ENCODE peak calls at places on chromosome 11, in seven cellular contexts. One of them, this sample, is unnamed.

GRCh38 chr11:73347067-73347466 is 29.1 kb upstream of the RELT start:
- DNase-seq in activated CD8-positive, alpha-beta T cell treated with anti-CD3 and anti-CD28 coated beads for 36 hours: no peak
- DNase-seq in ovary: no peak
- DNase-seq in A549: no peak
- DNase-seq in neural crest cell: no peak
- DNase-seq in fibroblast of pulmonary artery: no peak
- DNase-seq in RWPE1: no peak
- DNase-seq in this sample: no peak

GRCh38 chr11:117716652-117717440 is 80.2 kb downstream of the DSCAML1 start:
- DNase-seq in ovary: no peak
- DNase-seq in neural crest cell: no peak
- DNase-seq in RWPE1: no peak
- DNase-seq in activated CD8-positive, alpha-beta T cell treated with anti-CD3 and anti-CD28 coated beads for 36 hours: no peak
- DNase-seq in fibroblast of pulmonary artery: no peak
- DNase-seq in A549: no peak
- DNase-seq in this sample: no peak

GRCh38 chr11:76067099-76067498 is 139.2 kb downstream of the WNT11 start:
- DNase-seq in fibroblast of pulmonary artery: peak; percentile 31
- DNase-seq in RWPE1: no peak
- DNase-seq in neural crest cell: no peak
- DNase-seq in A549: no peak
- DNase-seq in activated CD8-positive, alpha-beta T cell treated with anti-CD3 and anti-CD28 coated beads for 36 hours: no peak
- DNase-seq in ovary: no peak
- DNase-seq in this sample: peak; percentile 34

GRCh38 chr11:30016588-30017363 is at the start of gene KCNA4:
- DNase-seq in A549: peak; percentile 21
- DNase-seq in neural crest cell: peak; percentile 46
- DNase-seq in activated CD8-positive, alpha-beta T cell treated with anti-CD3 and anti-CD28 coated beads for 36 hours: no peak
- DNase-seq in fibroblast of pulmonary artery: peak; percentile 36
- DNase-seq in ovary: no peak
- DNase-seq in RWPE1: peak; percentile 36
- DNase-seq in this sample: no peak

GRCh38 chr11:68303982-68304780 is 8.2 kb upstream of the LRP5 start:
- DNase-seq in activated CD8-positive, alpha-beta T cell treated with anti-CD3 and anti-CD28 coated beads for 36 hours: no peak
- DNase-seq in ovary: no peak
- DNase-seq in neural crest cell: no peak
- DNase-seq in A549: no peak
- DNase-seq in fibroblast of pulmonary artery: no peak
- DNase-seq in RWPE1: no peak
- DNase-seq in this sample: no peak

GRCh38 chr11:35040221-35040942 is 98.6 kb upstream of the CD44 start:
- DNase-seq in neural crest cell: no peak
- DNase-seq in RWPE1: peak; percentile 89
- DNase-seq in fibroblast of pulmonary artery: peak; percentile 38
- DNase-seq in A549: peak; percentile 36
- DNase-seq in ovary: no peak
- DNase-seq in activated CD8-positive, alpha-beta T cell treated with anti-CD3 and anti-CD28 coated beads for 36 hours: peak; percentile 84
- DNase-seq in this sample: no peak

GRCh38 chr11:44708523-44709280 is 18.1 kb upstream of the TSPAN18 start:
- DNase-seq in neural crest cell: no peak
- DNase-seq in activated CD8-positive, alpha-beta T cell treated with anti-CD3 and anti-CD28 coated beads for 36 hours: no peak
- DNase-seq in A549: no peak
- DNase-seq in RWPE1: no peak
- DNase-seq in fibroblast of pulmonary artery: no peak
- DNase-seq in ovary: no peak
- DNase-seq in this sample: no peak

GRCh38 chr11:107567739-107568335 is 2.3 kb upstream of the ALKBH8 start:
- DNase-seq in ovary: no peak
- DNase-seq in A549: no peak
- DNase-seq in fibroblast of pulmonary artery: no peak
- DNase-seq in RWPE1: no peak
- DNase-seq in activated CD8-positive, alpha-beta T cell treated with anti-CD3 and anti-CD28 coated beads for 36 hours: no peak
- DNase-seq in neural crest cell: no peak
- DNase-seq in this sample: peak; percentile 23

GRCh38 chr11:75966546-75967287 is 151.7 kb downstream of the UVRAG start:
- DNase-seq in neural crest cell: no peak
- DNase-seq in ovary: no peak
- DNase-seq in activated CD8-positive, alpha-beta T cell treated with anti-CD3 and anti-CD28 coated beads for 36 hours: no peak
- DNase-seq in A549: peak; percentile 18
- DNase-seq in fibroblast of pulmonary artery: peak; percentile 93
- DNase-seq in RWPE1: peak; percentile 65
- DNase-seq in this sample: peak; percentile 95

GRCh38 chr11:37560346-37560745 is 962.3 kb upstream of the RAG2 start:
- DNase-seq in neural crest cell: no peak
- DNase-seq in RWPE1: peak; percentile 4
- DNase-seq in activated CD8-positive, alpha-beta T cell treated with anti-CD3 and anti-CD28 coated beads for 36 hours: no peak
- DNase-seq in ovary: no peak
- DNase-seq in A549: no peak
- DNase-seq in fibroblast of pulmonary artery: no peak
- DNase-seq in this sample: no peak

GRCh38 chr11:76807206-76807875 is 24.2 kb downstream of the TSKU start:
- DNase-seq in neural crest cell: peak; percentile 96
- DNase-seq in RWPE1: no peak
- DNase-seq in A549: peak; percentile 76
- DNase-seq in fibroblast of pulmonary artery: peak; percentile 85
- DNase-seq in activated CD8-positive, alpha-beta T cell treated with anti-CD3 and anti-CD28 coated beads for 36 hours: peak; percentile 91
- DNase-seq in ovary: peak; percentile 86
- DNase-seq in this sample: peak; percentile 85

GRCh38 chr11:111435046-111435698 is 56.1 kb upstream of the POU2AF1 start:
- DNase-seq in neural crest cell: no peak
- DNase-seq in activated CD8-positive, alpha-beta T cell treated with anti-CD3 and anti-CD28 coated beads for 36 hours: no peak
- DNase-seq in A549: no peak
- DNase-seq in ovary: no peak
- DNase-seq in fibroblast of pulmonary artery: no peak
- DNase-seq in RWPE1: no peak
- DNase-seq in this sample: no peak

GRCh38 chr11:110430267-110431211 is 791 bp downstream of the FDX1 start:
- DNase-seq in fibroblast of pulmonary artery: peak; percentile 50
- DNase-seq in A549: no peak
- DNase-seq in RWPE1: no peak
- DNase-seq in neural crest cell: peak; percentile 7
- DNase-seq in activated CD8-positive, alpha-beta T cell treated with anti-CD3 and anti-CD28 coated beads for 36 hours: peak; percentile 49
- DNase-seq in ovary: no peak
- DNase-seq in this sample: peak; percentile 67

GRCh38 chr11:110431212-110432073 is 1.7 kb downstream of the FDX1 start:
- DNase-seq in neural crest cell: no peak
- DNase-seq in A549: no peak
- DNase-seq in fibroblast of pulmonary artery: peak; percentile 26
- DNase-seq in ovary: no peak
- DNase-seq in RWPE1: no peak
- DNase-seq in activated CD8-positive, alpha-beta T cell treated with anti-CD3 and anti-CD28 coated beads for 36 hours: no peak
- DNase-seq in this sample: peak; percentile 46

GRCh38 chr11:110428956-110429613 is 663 bp upstream of the FDX1 start:
- DNase-seq in activated CD8-positive, alpha-beta T cell treated with anti-CD3 and anti-CD28 coated beads for 36 hours: peak; percentile 30
- DNase-seq in ovary: no peak
- DNase-seq in neural crest cell: no peak
- DNase-seq in RWPE1: no peak
- DNase-seq in A549: no peak
- DNase-seq in fibroblast of pulmonary artery: no peak
- DNase-seq in this sample: no peak

GRCh38 chr11:110428040-110428439 is 1.7 kb upstream of the FDX1 start:
- DNase-seq in neural crest cell: no peak
- DNase-seq in RWPE1: no peak
- DNase-seq in activated CD8-positive, alpha-beta T cell treated with anti-CD3 and anti-CD28 coated beads for 36 hours: no peak
- DNase-seq in A549: no peak
- DNase-seq in fibroblast of pulmonary artery: no peak
- DNase-seq in ovary: no peak
- DNase-seq in this sample: no peak

DNA sequence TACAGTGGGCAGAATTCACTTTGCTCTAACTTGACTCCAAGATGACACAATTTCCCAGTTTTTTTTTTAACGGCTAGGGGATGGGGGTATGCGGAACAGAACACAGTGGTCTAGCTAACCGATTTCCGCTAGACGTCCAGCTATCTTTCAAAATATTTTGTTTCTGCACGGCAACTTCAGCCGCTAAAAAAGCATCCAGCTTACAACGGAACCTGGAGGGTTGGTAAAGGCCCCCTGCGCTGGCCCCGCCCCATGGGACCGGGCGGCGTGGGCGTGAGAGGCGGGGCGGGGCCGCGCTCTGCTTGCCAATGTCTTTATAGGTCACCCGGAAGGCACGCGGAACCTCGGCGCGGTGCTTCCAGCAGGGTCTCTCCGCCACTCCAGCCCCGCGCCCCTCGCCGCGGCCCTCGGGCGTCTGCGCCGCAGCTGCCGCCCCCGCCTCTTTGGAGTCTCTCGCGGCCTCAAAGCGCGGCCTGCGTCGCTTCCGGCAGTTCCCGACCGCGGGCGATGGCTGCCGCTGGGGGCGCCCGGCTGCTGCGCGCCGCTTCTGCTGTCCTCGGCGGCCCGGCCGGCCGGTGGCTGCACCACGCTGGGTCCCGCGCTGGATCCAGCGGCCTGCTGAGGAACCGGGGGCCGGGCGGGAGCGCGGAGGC is at the start of gene FDX1:
- DNase-seq in neural crest cell: peak; percentile 84
- DNase-seq in ovary: peak; percentile 85
- DNase-seq in A549: peak; percentile 66
- DNase-seq in RWPE1: peak; percentile 85
- DNase-seq in activated CD8-positive, alpha-beta T cell treated with anti-CD3 and anti-CD28 coated beads for 36 hours: peak; percentile 93
- DNase-seq in fibroblast of pulmonary artery: peak; percentile 80
- DNase-seq in this sample: peak; percentile 65
- TF ChIP-seq CTCF in neural crest cell: peak; percentile 72
- TF ChIP-seq CTCF in ovary: peak; percentile 80
- TF ChIP-seq CTCF in A549: peak; percentile 55
- TF ChIP-seq CTCF in RWPE1: peak; percentile 83
- TF ChIP-seq CTCF in activated CD8-positive, alpha-beta T cell treated with anti-CD3 and anti-CD28 coated beads for 36 hours: peak; percentile 47
- TF ChIP-seq CTCF in fibroblast of pulmonary artery: peak; percentile 6
- TF ChIP-seq CTCF in this sample: peak; percentile 39

DNA sequence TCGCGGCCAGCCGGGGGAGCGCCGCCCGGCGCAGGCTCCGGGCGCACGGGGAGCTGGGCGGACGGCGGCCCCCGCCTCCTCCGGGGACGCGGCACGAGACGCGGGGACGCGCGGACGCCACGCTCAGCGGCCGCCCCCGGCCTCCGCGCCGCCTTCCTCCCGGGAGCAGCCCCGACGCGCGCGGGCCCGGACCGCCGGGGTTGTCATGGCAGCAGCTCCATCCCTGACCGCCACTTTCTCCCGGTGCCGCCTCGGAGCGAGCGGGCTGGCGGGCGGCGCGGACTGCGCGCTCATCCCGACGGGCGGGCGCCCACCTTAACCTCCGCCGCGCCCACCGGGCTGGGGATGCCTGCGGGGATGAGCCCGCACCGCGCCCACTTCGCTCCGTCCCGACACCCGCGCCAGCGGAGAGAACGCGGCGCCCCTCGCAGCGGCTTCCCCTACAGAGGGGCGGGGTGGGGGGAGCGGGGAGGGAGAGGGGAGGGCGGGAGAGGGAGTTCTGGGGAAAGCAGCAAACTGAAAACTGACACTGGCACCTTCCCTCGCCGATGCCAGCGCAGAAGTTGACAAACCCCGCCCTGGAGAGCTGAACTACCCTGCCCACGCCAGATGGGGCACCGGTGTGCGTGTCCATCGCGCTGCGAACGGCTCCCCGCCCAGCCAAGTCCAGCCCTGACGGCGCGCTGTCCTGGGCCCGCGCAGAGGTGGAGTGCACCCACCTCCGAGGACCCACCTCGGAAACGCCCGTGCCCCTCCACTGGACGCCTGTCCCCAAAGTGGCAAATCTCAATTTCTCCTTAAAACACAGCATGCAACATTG is 588.4 kb downstream of the OPCML start:
- DNase-seq in RWPE1: no peak
- DNase-seq in neural crest cell: peak; percentile 23
- DNase-seq in A549: no peak
- DNase-seq in fibroblast of pulmonary artery: no peak
- DNase-seq in ovary: no peak
- DNase-seq in activated CD8-positive, alpha-beta T cell treated with anti-CD3 and anti-CD28 coated beads for 36 hours: no peak
- DNase-seq in this sample: no peak
- TF ChIP-seq CTCF in RWPE1: no peak
- TF ChIP-seq CTCF in neural crest cell: peak; percentile 29
- TF ChIP-seq CTCF in A549: no peak
- TF ChIP-seq CTCF in fibroblast of pulmonary artery: no peak
- TF ChIP-seq CTCF in ovary: no peak
- TF ChIP-seq CTCF in activated CD8-positive, alpha-beta T cell treated with anti-CD3 and anti-CD28 coated beads for 36 hours: no peak
- TF ChIP-seq CTCF in this sample: no peak

GRCh38 chr11:123527947-123528346 is 97.9 kb downstream of the GRAMD1B start:
- DNase-seq in neural crest cell: no peak
- DNase-seq in activated CD8-positive, alpha-beta T cell treated with anti-CD3 and anti-CD28 coated beads for 36 hours: no peak
- DNase-seq in RWPE1: no peak
- DNase-seq in ovary: no peak
- DNase-seq in fibroblast of pulmonary artery: no peak
- DNase-seq in A549: no peak
- DNase-seq in this sample: no peak
- TF ChIP-seq CTCF in neural crest cell: no peak
- TF ChIP-seq CTCF in activated CD8-positive, alpha-beta T cell treated with anti-CD3 and anti-CD28 coated beads for 36 hours: no peak
- TF ChIP-seq CTCF in RWPE1: no peak
- TF ChIP-seq CTCF in ovary: no peak
- TF ChIP-seq CTCF in fibroblast of pulmonary artery: no peak
- TF ChIP-seq CTCF in A549: no peak
- TF ChIP-seq CTCF in this sample: no peak

GRCh38 chr11:27162237-27162636 is 121.6 kb downstream of the BBOX1 start:
- DNase-seq in RWPE1: no peak
- DNase-seq in ovary: no peak
- DNase-seq in fibroblast of pulmonary artery: no peak
- DNase-seq in A549: no peak
- DNase-seq in neural crest cell: no peak
- DNase-seq in activated CD8-positive, alpha-beta T cell treated with anti-CD3 and anti-CD28 coated beads for 36 hours: no peak
- DNase-seq in this sample: no peak

GRCh38 chr11:27153136-27153535 is 112.5 kb downstream of the BBOX1 start:
- DNase-seq in A549: no peak
- DNase-seq in RWPE1: no peak
- DNase-seq in fibroblast of pulmonary artery: no peak
- DNase-seq in activated CD8-positive, alpha-beta T cell treated with anti-CD3 and anti-CD28 coated beads for 36 hours: no peak
- DNase-seq in neural crest cell: no peak
- DNase-seq in ovary: no peak
- DNase-seq in this sample: no peak

GRCh38 chr11:27161071-27161470 is 120.5 kb downstream of the BBOX1 start:
- DNase-seq in RWPE1: no peak
- DNase-seq in ovary: no peak
- DNase-seq in A549: no peak
- DNase-seq in activated CD8-positive, alpha-beta T cell treated with anti-CD3 and anti-CD28 coated beads for 36 hours: no peak
- DNase-seq in fibroblast of pulmonary artery: peak; percentile 17
- DNase-seq in neural crest cell: no peak
- DNase-seq in this sample: peak; percentile 9

DNA sequence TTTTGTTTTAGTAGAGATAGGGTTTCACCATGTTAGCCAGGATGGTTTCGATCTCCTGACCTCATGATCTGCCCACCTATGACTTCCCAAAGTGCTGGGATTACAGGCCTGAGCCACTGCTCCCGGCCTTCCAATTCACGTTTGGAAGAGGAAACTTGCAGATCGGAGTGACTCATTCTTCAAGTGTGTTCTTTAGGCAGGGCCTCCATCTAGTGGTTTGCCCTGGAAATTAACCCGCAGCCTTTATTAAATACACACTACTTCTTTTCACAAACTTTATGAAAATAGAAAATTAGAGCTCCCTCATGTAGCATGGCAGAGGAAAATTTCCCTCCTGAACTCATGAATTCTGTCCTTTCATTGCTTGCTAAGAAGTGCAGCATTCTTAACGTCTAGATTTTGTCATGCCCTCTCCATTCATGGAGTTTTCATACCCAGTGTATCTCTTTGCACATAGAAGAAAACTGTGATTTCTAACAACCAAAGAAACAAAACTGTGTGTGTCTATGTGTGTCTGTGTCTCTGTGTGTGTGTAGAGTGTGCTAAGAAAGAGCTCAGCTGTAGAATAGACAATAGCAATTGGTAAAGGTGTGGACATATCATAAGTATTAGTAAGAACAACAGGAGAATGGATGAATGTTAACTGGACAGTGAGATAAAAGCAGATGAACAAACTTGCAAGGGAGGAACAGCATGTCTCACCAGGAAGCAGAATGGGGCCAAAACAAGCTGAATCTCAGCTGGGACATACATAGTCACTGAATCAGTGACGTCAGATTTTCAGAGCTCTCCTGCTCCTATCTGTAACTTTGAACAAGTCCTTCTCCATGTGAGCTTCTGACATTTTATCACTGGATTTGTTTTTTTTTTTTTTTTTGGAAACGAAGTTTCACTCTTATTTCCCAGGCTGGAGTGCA is 118.4 kb downstream of the BBOX1 start:
- DNase-seq in neural crest cell: peak; percentile 38
- DNase-seq in fibroblast of pulmonary artery: peak; percentile 89
- DNase-seq in RWPE1: peak; percentile 80
- DNase-seq in ovary: peak; percentile 55
- DNase-seq in activated CD8-positive, alpha-beta T cell treated with anti-CD3 and anti-CD28 coated beads for 36 hours: peak; percentile 44
- DNase-seq in A549: peak; percentile 80
- DNase-seq in this sample: peak; percentile 89
- TF ChIP-seq CTCF in neural crest cell: peak; percentile 87
- TF ChIP-seq CTCF in fibroblast of pulmonary artery: peak; percentile 84
- TF ChIP-seq CTCF in RWPE1: peak; percentile 89
- TF ChIP-seq CTCF in ovary: peak; percentile 89
- TF ChIP-seq CTCF in activated CD8-positive, alpha-beta T cell treated with anti-CD3 and anti-CD28 coated beads for 36 hours: peak; percentile 38
- TF ChIP-seq CTCF in A549: peak; percentile 90
- TF ChIP-seq CTCF in this sample: peak; percentile 85

This sample was measured in fibroblast of the aortic adventitia.